ENCODE peak calls at places on chromosomes 11 and 22, in eight cellular contexts. M is Peyer's patch; R is psoas muscle; Q is CD4-positive, CD25-positive, alpha-beta regulatory T cell; D is tibial artery; G is mesendoderm; S is body of pancreas; P is CD8-positive, alpha-beta memory T cell. T is an unnamed sample.

GRCh38 chr11:107741044-107741823 is 29.4 kb upstream of the SLN start:
- DNase-seq in M (no peak), R (no peak), Q (peak; percentile 50), D (no peak), G (peak; percentile 62), S (peak; percentile 6), P (no peak), T (no peak)

GRCh38 chr11:129881570-129882170 is 13.7 kb downstream of the NFRKB start:
- DNase-seq in M (no peak), R (no peak), Q (peak; percentile 47), D (no peak), G (peak; percentile 53), S (peak; percentile 31), P (no peak), T (no peak)

GRCh38 chr11:59400461-59401261 is 25.6 kb downstream of the OR5A2 start:
- DNase-seq in M (no peak), R (no peak), Q (no peak), D (no peak), G (no peak), S (no peak), P (no peak), T (no peak)

GRCh38 chr11:34890089-34890488 is 26.1 kb downstream of the APIP start:
- DNase-seq in M (no peak), R (no peak), Q (no peak), D (no peak), G (no peak), S (no peak), P (no peak), T (no peak)

GRCh38 chr22:17913705-17914282 is 110.6 kb downstream of the MICAL3 start:
- DNase-seq in M (no peak), R (no peak), Q (no peak), D (no peak), G (no peak), S (no peak), P (no peak), T (no peak)

GRCh38 chr11:125070699-125071254 is 7.7 kb downstream of the SLC37A2 start:
- DNase-seq in M (peak; percentile 85), R (peak; percentile 69), Q (peak; percentile 51), D (peak; percentile 81), G (no peak), S (peak; percentile 29), P (no peak), T (peak; percentile 78)

GRCh38 chr11:78228467-78228866 is 39.7 kb downstream of the USP35 start:
- DNase-seq in M (no peak), R (no peak), Q (peak; percentile 67), D (no peak), G (peak; percentile 85), S (peak; percentile 45), P (no peak), T (peak; percentile 61)

GRCh38 chr11:8107642-8108041 is 26.6 kb downstream of the TUB start:
- DNase-seq in M (no peak), R (no peak), Q (no peak), D (no peak), G (no peak), S (no peak), P (no peak), T (no peak)

GRCh38 chr11:8296203-8296602 is 32.5 kb upstream of the LMO1 start:
- DNase-seq in M (no peak), R (no peak), Q (no peak), D (no peak), G (no peak), S (no peak), P (no peak), T (no peak)

GRCh38 chr11:2927851-2928604 is 1.2 kb downstream of the PHLDA2 start:
- DNase-seq in M (no peak), R (peak; percentile 18), Q (no peak), D (peak; percentile 62), G (no peak), S (no peak), P (no peak), T (no peak)

GRCh38 chr11:5123802-5124521 is 14.2 kb downstream of the OR52A5 start:
- DNase-seq in M (peak; percentile 24), R (peak; percentile 26), Q (peak; percentile 54), D (peak; percentile 68), G (peak; percentile 89), S (peak; percentile 74), P (no peak), T (no peak)

GRCh38 chr11:134913391-134913790 is 501.3 kb upstream of the B3GAT1 start:
- DNase-seq in M (no peak), R (no peak), Q (no peak), D (no peak), G (no peak), S (no peak), P (no peak), T (no peak)

GRCh38 chr11:95576149-95576851 is 213.3 kb downstream of the FAM76B start:
- DNase-seq in M (no peak), R (no peak), Q (no peak), D (no peak), G (no peak), S (no peak), P (no peak), T (no peak)

GRCh38 chr11:95571861-95572260 is 217.7 kb downstream of the FAM76B start:
- DNase-seq in M (no peak), R (no peak), Q (no peak), D (no peak), G (no peak), S (no peak), P (no peak), T (no peak)

GRCh38 chr11:95577716-95578460 is 211.7 kb downstream of the FAM76B start:
- DNase-seq in M (no peak), R (no peak), Q (peak; percentile 77), D (no peak), G (peak; percentile 43), S (no peak), P (no peak), T (no peak)

GRCh38 chr11:95570845-95571244 is 218.7 kb downstream of the FAM76B start:
- DNase-seq in M (no peak), R (no peak), Q (no peak), D (no peak), G (no peak), S (no peak), P (no peak), T (no peak)

GRCh38 chr11:95575517-95575916 is 214.1 kb downstream of the FAM76B start:
- DNase-seq in M (no peak), R (no peak), Q (no peak), D (no peak), G (no peak), S (no peak), P (no peak), T (no peak)
- H3K4me1 ChIP-seq in M (no peaks in the 10 kb centered on the region), R (no peaks in the 10 kb centered on the region), Q (no peaks in the 10 kb centered on the region), D (peaks cover 13% of the 10 kb centered on the region), G (no peaks in the 10 kb centered on the region), S (no peaks in the 10 kb centered on the region), P (no peaks in the 10 kb centered on the region), T (no peaks in the 10 kb centered on the region)

DNA sequence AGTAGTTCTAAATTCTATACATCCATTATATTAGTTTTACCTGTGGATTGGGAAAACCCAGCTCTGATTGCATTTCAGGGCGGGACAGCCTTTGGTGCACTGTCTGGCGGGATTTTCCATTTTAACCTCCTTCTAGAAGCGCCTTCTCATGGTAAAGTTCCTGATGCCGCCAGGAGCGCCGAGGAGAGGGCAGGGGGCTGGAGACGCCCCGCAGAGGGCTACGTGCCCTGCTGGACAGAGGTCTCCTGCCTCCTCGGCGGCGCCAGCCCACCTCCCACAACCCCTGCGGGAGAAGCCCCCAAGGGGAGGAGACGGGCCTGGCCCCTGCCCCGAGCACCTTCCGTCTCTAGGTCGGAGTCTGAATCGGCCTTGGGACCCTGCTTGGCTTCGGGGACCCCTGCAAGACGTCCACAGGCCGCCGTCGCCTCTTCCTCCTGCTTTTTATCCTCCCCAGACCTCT is 1.2 kb upstream of the P2RX6 start:
- DNase-seq in M (no peak), R (no peak), Q (no peak), D (no peak), G (no peak), S (no peak), P (no peak), T (no peak)
- H3K27ac ChIP-seq in M (peak overlapping the region; percentile 45), R (peak overlapping the region; percentile 85), Q (peak overlapping the region; percentile 69), D (peak overlapping the region; percentile 66), G (peak overlapping the region; percentile 68), S (no peak overlapping the region), P (peak overlapping the region; percentile 90), T (peak overlapping the region; percentile 68)

GRCh38 chr22:35838849-35839646 is 121.4 kb downstream of the APOL5 start:
- DNase-seq in M (no peak), R (peak; percentile 25), Q (no peak), D (peak; percentile 73), G (peak; percentile 76), S (peak; percentile 17), P (no peak), T (peak; percentile 67)

GRCh38 chr22:35837328-35837727 is 119.7 kb downstream of the APOL5 start:
- DNase-seq in M (no peak), R (no peak), Q (no peak), D (no peak), G (no peak), S (no peak), P (no peak), T (no peak)

GRCh38 chr22:35834080-35834479 is 116.4 kb downstream of the APOL5 start:
- DNase-seq in M (no peak), R (no peak), Q (no peak), D (no peak), G (no peak), S (no peak), P (no peak), T (no peak)

GRCh38 chr22:35835998-35836691 is 118.5 kb downstream of the APOL5 start:
- DNase-seq in M (no peak), R (peak; percentile 29), Q (no peak), D (no peak), G (peak; percentile 96), S (peak; percentile 58), P (no peak), T (no peak)

GRCh38 chr22:35835267-35835997 is 117.8 kb downstream of the APOL5 start:
- DNase-seq in M (no peak), R (no peak), Q (no peak), D (no peak), G (peak; percentile 34), S (no peak), P (no peak), T (no peak)
- H3K4me1 ChIP-seq in M (no peaks in the 10 kb centered on the region), R (peaks cover 87% of the 10 kb centered on the region), Q (no peaks in the 10 kb centered on the region), D (peaks cover 20% of the 10 kb centered on the region), G (peaks cover 15% of the 10 kb centered on the region), S (peaks cover 38% of the 10 kb centered on the region), P (no peaks in the 10 kb centered on the region), T (peaks cover 9% of the 10 kb centered on the region)

GRCh38 chr11:60993611-60994010 is 22.1 kb downstream of the CD6 start:
- DNase-seq in M (no peak), R (no peak), Q (no peak), D (no peak), G (no peak), S (no peak), P (no peak), T (no peak)
- H3K27ac ChIP-seq in M (no peak overlapping the region), R (no peak overlapping the region), Q (peak overlapping the region; percentile 58), D (no peak overlapping the region), G (no peak overlapping the region), S (no peak overlapping the region), P (no peak overlapping the region), T (no peak overlapping the region)

T was measured in ascending aorta.